ENCODE peak calls at places on chromosomes 12 and 14, in nine cellular contexts. S is NCI-H1092 treated with DMSO at 0.1 percent for 48 hours; J is astrocyte of the cerebellum; A is suprapubic skin; D is activated CD4-positive, CD25-positive, alpha-beta regulatory T cell; U is fibroblast of mammary gland; E is T-cell; C is GM18507; I is mesothelial cell of epicardium. O is an unnamed sample.

GRCh38 chr12:21677622-21678277 is 20.1 kb upstream of the LDHB start:
- DNase-seq in S (no peak), J (no peak), A (no peak), D (no peak), U (peak), E (no peak), C (no peak), I (no peak), O (no peak)

GRCh38 chr14:24960816-24961215 is 89.1 kb downstream of the STXBP6 start:
- DNase-seq in S (no peak), J (peak), A (no peak), D (no peak), U (peak), E (no peak), C (no peak), I (no peak), O (no peak)

GRCh38 chr12:69266045-69266635 is 26.8 kb downstream of the CPSF6 start:
- DNase-seq in S (no peak), J (no peak), A (no peak), D (no peak), U (peak), E (no peak), C (no peak), I (no peak), O (no peak)

GRCh38 chr12:83075471-83075870 is 388.8 kb downstream of the TMTC2 start:
- DNase-seq in S (no peak), J (no peak), A (no peak), D (no peak), U (no peak), E (no peak), C (no peak), I (no peak), O (no peak)

GRCh38 chr14:58882577-58883018 is 244.8 kb downstream of the DACT1 start:
- DNase-seq in S (peak), J (peak), A (no peak), D (no peak), U (peak), E (no peak), C (no peak), I (no peak), O (no peak)

GRCh38 chr12:70692681-70693288 is 55.6 kb upstream of the PTPRB start:
- DNase-seq in S (no peak), J (peak), A (no peak), D (no peak), U (peak), E (no peak), C (no peak), I (no peak), O (no peak)

GRCh38 chr12:12376636-12377448 is 20.0 kb downstream of the BORCS5 start:
- DNase-seq in S (peak), J (peak), A (no peak), D (no peak), U (peak), E (peak), C (peak), I (no peak), O (peak)

GRCh38 chr12:63944586-63945228 is 100.2 kb downstream of the SRGAP1 start:
- DNase-seq in S (no peak), J (no peak), A (no peak), D (no peak), U (no peak), E (no peak), C (no peak), I (no peak), O (no peak)

O was measured in GM12892.